ENCODE peak calls at places on chromosomes 11 and 22, in five cellular contexts. T is H9, K is H1, W is mesendoderm, L is IMR-90. Z is an unnamed sample.

GRCh38 chr11:17463795-17464194 is 12.8 kb downstream of the ABCC8 start:
- DNase-seq in T (no peak), K (no peak), W (no peak), L (no peak), Z (no peak)

GRCh38 chr11:35009941-35010337 is 93.5 kb downstream of the PDHX start:
- DNase-seq in T (no peak), K (no peak), W (no peak), L (no peak), Z (no peak)

GRCh38 chr11:45161252-45162063 is 15.0 kb downstream of the PRDM11 start:
- DNase-seq in T (no peak), K (no peak), W (no peak), L (no peak), Z (no peak)

GRCh38 chr22:20299736-20300136 is 20.1 kb downstream of the DGCR6L start:
- DNase-seq in T (no peak), K (no peak), W (no peak), L (peak), Z (no peak)

GRCh38 chr11:561148-562003 is 606 bp downstream of the RASSF7 start:
- DNase-seq in T (no peak), K (peak), W (peak), L (no peak), Z (no peak)

GRCh38 chr11:103483996-103484395 is 374.8 kb downstream of the DYNC2H1 start:
- DNase-seq in T (no peak), K (no peak), W (no peak), L (peak), Z (no peak)

GRCh38 chr11:84089072-84090057 is 803.2 kb upstream of the CCDC90B start:
- DNase-seq in T (no peak), K (no peak), W (no peak), L (no peak), Z (no peak)

GRCh38 chr11:70913715-70914231 is 338.6 kb downstream of the SHANK2 start:
- DNase-seq in T (no peak), K (peak), W (peak), L (no peak), Z (no peak)

GRCh38 chr11:85483861-85484260 is 143.3 kb downstream of the DLG2 start:
- DNase-seq in T (no peak), K (no peak), W (peak), L (peak), Z (no peak)

GRCh38 chr11:50078001-50078400 is 45.3 kb downstream of the OR4C45 start:
- DNase-seq in T (no peak), K (no peak), W (no peak), L (no peak), Z (no peak)

GRCh38 chr11:45266693-45267451 is 19.3 kb downstream of the SYT13 start:
- DNase-seq in T (peak), K (peak), W (peak), L (no peak), Z (peak)

GRCh38 chr11:279966-280761 is 2.0 kb downstream of the NLRP6 start:
- DNase-seq in T (no peak), K (peak), W (no peak), L (peak), Z (peak)

GRCh38 chr11:86873573-86874083 is 73.3 kb downstream of the PRSS23 start:
- DNase-seq in T (no peak), K (no peak), W (no peak), L (peak), Z (no peak)

GRCh38 chr11:31060880-31061279 is 308.7 kb downstream of the DCDC1 start:
- DNase-seq in T (no peak), K (no peak), W (no peak), L (peak), Z (no peak)

GRCh38 chr11:2800655-2801531 is 84.7 kb downstream of the CDKN1C start:
- DNase-seq in T (peak), K (peak), W (no peak), L (no peak), Z (no peak)
- H2AK5ac ChIP-seq in T (no peak), K (no peak), W (no peak), L (no peak), Z (no peak)

GRCh38 chr11:118928108-118928869 is 2.6 kb upstream of the BCL9L start:
- DNase-seq in T (peak), K (peak), W (peak), L (peak), Z (peak)

GRCh38 chr11:118930152-118930712 is 4.5 kb upstream of the BCL9L start:
- DNase-seq in T (peak), K (peak), W (peak), L (peak), Z (peak)

GRCh38 chr11:118931576-118931975 is 5.8 kb upstream of the BCL9L start:
- DNase-seq in T (no peak), K (no peak), W (no peak), L (no peak), Z (no peak)

GRCh38 chr11:118928870-118929495 is 3.3 kb upstream of the BCL9L start:
- DNase-seq in T (no peak), K (peak), W (peak), L (peak), Z (peak)

DNA sequence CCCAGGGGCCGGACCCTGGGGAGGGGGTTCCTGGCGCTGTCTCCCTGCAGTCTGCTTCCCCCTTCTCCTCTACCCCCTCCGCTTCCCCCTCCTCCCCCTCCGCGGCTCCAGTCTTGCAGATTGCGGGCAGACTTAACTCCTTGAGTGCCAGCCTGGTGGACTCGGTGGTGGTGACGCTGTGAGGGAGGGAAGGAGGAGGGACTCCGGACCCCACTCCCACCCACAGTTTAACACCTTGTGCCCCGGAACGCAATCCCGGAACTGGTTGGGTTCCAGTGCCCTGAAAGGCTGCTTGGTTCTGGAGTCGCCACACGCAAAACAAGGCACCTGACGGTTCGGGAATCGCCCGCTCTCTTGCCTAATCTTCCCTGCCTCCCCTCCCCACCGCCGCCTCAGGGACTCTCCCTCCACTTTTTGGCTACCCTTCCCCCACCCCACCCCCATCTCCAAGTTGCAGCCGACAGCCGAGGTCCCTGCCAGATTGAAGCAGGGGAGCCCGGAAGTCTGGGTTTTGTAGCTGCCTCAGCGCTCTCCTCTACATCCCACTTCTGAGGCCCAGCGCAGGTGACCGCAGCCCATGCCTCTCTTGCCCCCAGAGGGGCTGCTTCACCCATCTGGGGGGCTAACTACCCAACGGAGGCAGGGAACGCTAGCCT is 3.9 kb upstream of the BCL9L start:
- DNase-seq in T (peak), K (peak), W (peak), L (peak), Z (peak)
- H4K8ac ChIP-seq in T (no peak), K (no peak), W (no peak), L (peak), Z (peak)

GRCh38 chr11:134287561-134287960 is 11.4 kb downstream of the GLB1L3 start:
- DNase-seq in T (no peak), K (no peak), W (no peak), L (no peak), Z (no peak)

GRCh38 chr11:134288486-134288885 is 12.3 kb downstream of the GLB1L3 start:
- DNase-seq in T (no peak), K (no peak), W (no peak), L (no peak), Z (no peak)

GRCh38 chr11:134278356-134278755 is 2.2 kb downstream of the GLB1L3 start:
- DNase-seq in T (no peak), K (no peak), W (no peak), L (no peak), Z (no peak)

GRCh38 chr11:134282121-134283045 is 6.2 kb downstream of the GLB1L3 start:
- DNase-seq in T (no peak), K (no peak), W (no peak), L (no peak), Z (no peak)

GRCh38 chr11:134283461-134284230 is 7.5 kb downstream of the GLB1L3 start:
- DNase-seq in T (no peak), K (no peak), W (no peak), L (no peak), Z (no peak)
- H3K9ac ChIP-seq in T (no peak), K (no peak), W (no peak), L (no peak), Z (no peak)

GRCh38 chr22:49533886-49534285 is 293.8 kb downstream of the BRD1 start:
- DNase-seq in T (no peak), K (no peak), W (no peak), L (no peak), Z (no peak)

GRCh38 chr22:49534386-49534785 is 293.3 kb downstream of the BRD1 start:
- DNase-seq in T (peak), K (no peak), W (no peak), L (no peak), Z (no peak)

GRCh38 chr22:49530671-49531532 is 296.8 kb downstream of the BRD1 start:
- DNase-seq in T (no peak), K (no peak), W (no peak), L (no peak), Z (no peak)

GRCh38 chr22:49532831-49533802 is 294.6 kb downstream of the BRD1 start:
- DNase-seq in T (no peak), K (no peak), W (no peak), L (no peak), Z (no peak)

GRCh38 chr22:49531533-49531895 is 296.2 kb downstream of the BRD1 start:
- DNase-seq in T (no peak), K (no peak), W (no peak), L (no peak), Z (no peak)
- H2AK5ac ChIP-seq in T (no peak), K (no peak), W (no peak), L (no peak), Z (no peak)

GRCh38 chr11:67492069-67492727 is 9.4 kb downstream of the AIP start:
- DNase-seq in T (no peak), K (no peak), W (no peak), L (no peak), Z (no peak)
- H4K8ac ChIP-seq in T (no peak), K (no peak), W (no peak), L (no peak), Z (no peak)

GRCh38 chr22:38235240-38235850 is 33.6 kb downstream of the MAFF start:
- DNase-seq in T (no peak), K (no peak), W (no peak), L (no peak), Z (no peak)
- H3K9ac ChIP-seq in T (no peak), K (no peak), W (no peak), L (no peak), Z (no peak)

DNA sequence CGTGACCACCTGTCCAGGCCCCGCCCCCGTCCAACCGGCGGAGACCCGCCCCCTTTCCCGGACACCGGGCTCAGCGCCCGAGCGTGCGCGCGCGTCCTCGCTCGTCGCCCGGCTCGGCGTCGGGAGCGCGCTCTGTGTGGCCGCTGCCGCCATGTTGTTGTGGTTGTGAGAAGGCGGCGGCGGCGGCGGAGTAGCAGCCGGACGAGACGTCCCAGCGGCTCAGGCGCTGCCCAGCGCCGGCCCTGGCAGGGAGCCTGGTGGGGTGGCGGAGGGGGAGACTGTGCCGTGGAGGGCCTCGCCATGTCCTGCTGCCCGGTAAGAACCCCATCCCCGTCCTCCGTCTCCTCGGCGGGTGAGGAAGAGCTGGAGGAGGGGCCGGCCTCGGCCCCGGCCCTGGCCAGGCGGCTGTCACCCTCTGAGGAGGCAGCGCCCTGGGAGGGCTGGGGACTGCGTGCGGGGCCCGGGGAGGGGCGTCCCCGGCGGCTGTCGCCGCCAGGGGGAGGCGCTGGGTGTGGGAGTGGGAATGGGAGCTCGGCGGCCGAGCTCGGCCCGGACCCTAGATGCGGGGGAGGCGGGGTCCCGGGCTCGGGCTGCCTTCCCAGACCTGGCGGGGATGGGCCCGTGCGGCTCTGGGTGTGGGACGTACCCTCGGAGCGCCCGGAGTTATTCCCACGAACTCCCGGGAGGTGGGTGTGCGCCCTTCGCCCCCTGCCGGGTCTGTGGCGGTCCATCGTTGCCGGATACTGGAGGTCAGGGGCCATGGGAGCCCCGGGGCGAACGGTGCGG is at the start of gene MTMR3:
- DNase-seq in T (peak), K (peak), W (peak), L (peak), Z (peak)
- H2AK5ac ChIP-seq in T (no peak), K (no peak), W (no peak), L (peak), Z (peak)

DNA sequence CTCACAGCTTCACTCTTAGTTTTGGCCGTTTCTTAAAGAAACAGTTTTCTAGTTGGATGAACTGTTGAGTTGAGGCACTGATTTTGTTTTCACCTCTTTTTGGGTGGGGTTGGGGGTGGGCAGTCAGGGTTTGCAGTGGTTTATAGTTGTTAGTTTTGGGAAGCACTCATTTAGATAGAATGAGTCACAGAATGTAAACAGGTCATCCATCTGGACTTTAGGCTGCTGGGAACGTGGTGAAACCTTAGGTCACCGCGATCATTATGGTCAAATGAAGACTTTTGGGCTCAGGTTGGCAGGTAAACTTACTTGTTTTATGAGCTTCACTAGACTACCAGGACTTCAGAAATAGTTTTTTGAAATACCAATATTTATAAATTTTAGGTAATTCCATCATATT is 48.4 kb downstream of the CSTPP1 start:
- DNase-seq in T (no peak), K (no peak), W (no peak), L (peak), Z (no peak)
- H4K8ac ChIP-seq in T (no peak), K (no peak), W (no peak), L (no peak), Z (no peak)

DNA sequence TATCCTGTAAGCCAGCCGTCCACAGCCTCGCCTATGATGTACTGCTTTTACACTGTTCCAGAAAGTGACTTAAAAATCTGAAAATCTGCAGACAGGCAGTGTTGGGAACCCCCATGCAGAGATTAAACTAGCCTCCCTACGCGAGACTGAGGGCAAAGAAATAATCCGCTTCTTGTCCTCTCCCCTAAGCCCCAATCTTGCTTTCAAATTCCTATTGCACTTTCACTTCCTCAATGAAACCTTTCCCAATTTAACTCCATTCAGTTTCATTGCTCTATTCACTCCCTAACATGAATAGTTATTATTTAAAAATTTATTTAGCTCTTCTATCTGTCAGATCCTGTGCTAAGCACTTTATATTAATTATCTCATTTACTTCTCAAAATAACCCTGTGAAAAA is 224.9 kb downstream of the BLID start:
- DNase-seq in T (no peak), K (no peak), W (no peak), L (no peak), Z (no peak)
- H3K9ac ChIP-seq in T (no peak), K (no peak), W (no peak), L (no peak), Z (no peak)

GRCh38 chr11:117931331-117931950 is 2.2 kb upstream of the TMPRSS13 start:
- DNase-seq in T (no peak), K (no peak), W (no peak), L (no peak), Z (no peak)

GRCh38 chr11:117928818-117929567 is at the start of gene TMPRSS13:
- DNase-seq in T (peak), K (no peak), W (peak), L (no peak), Z (peak)

GRCh38 chr11:117930208-117930570 is 987 bp upstream of the TMPRSS13 start:
- DNase-seq in T (no peak), K (no peak), W (no peak), L (no peak), Z (peak)

GRCh38 chr11:117930668-117931330 is 1.6 kb upstream of the TMPRSS13 start:
- DNase-seq in T (no peak), K (no peak), W (no peak), L (no peak), Z (no peak)

DNA sequence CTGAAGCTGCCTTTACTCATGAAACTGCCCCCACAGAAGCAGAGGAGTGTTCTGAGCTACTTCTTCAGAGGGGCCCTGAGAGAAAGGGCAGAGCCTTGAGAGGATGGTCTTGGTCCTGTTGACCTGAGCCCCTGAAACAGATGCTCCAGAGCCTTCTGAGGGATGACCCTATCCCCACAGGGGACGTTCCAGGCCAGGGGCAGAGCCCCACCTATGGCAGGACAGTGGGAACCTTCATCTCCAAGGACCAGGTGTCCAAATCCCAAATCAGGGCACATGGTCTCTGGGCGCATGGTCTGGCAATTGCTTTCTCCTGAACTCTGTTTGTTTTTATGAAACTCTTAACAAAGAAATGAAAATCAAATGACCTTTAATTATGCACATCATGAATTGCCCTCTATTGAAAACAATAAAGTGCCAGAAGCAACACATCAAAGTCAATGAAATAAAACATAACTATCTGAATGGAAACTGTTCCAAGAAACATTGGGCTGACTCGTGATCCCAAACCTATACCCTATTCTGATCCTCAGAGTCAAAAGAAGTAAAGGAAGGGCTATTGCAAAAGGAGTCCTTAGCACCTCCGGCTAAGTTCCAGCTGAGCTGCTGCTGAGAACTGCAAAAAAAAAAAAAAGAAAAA is 486 bp upstream of the TMPRSS13 start:
- DNase-seq in T (no peak), K (no peak), W (peak), L (no peak), Z (no peak)
- H2AK5ac ChIP-seq in T (no peak), K (no peak), W (no peak), L (no peak), Z (no peak)